ENCODE peak calls at places on chromosomes 3 and 15, in ten cellular contexts. I is A549; E is PC-9; K is uterus; X is sigmoid colon; N is naive thymus-derived CD4-positive, alpha-beta T cell; W is AG09309; J is brain microvascular endothelial cell; O is endothelial cell of umbilical vein; U is fibroblast of mammary gland. S is an unnamed sample.

GRCh38 chr3:46903341-46904302 is 26.1 kb downstream of the PTH1R start:
- DNase-seq in O (peak), E (no peak), N (no peak), I (no peak), X (peak), U (peak), K (peak), J (peak), W (no peak), S (peak)

GRCh38 chr15:49215768-49216739 is 46.0 kb downstream of the GALK2 start:
- DNase-seq in X (no peak), N (no peak), J (no peak), I (peak), O (no peak), K (no peak), E (no peak), W (no peak), U (no peak), S (no peak)

GRCh38 chr3:73453676-73454075 is 171.1 kb downstream of the PDZRN3 start:
- DNase-seq in J (no peak), K (no peak), N (no peak), U (peak), E (no peak), X (no peak), O (no peak), I (no peak), W (no peak), S (peak)

GRCh38 chr3:115072265-115073008 is 74.7 kb downstream of the ZBTB20 start:
- DNase-seq in N (no peak), X (no peak), O (peak), J (no peak), W (peak), K (no peak), E (no peak), I (no peak), U (peak), S (peak)

GRCh38 chr3:139109271-139109670 is 64.6 kb upstream of the PRR23C start:
- DNase-seq in I (no peak), J (no peak), X (no peak), E (no peak), U (no peak), O (no peak), N (peak), W (no peak), K (no peak), S (no peak)

GRCh38 chr15:60372223-60372622 is 25.6 kb downstream of the ANXA2 start:
- DNase-seq in I (peak), O (no peak), E (no peak), W (no peak), J (no peak), X (no peak), K (no peak), N (no peak), U (no peak), S (no peak)

GRCh38 chr15:63221346-63221745 is 31.9 kb downstream of the RAB8B start:
- DNase-seq in I (no peak), W (no peak), J (no peak), U (peak), N (no peak), E (peak), X (peak), K (no peak), O (peak), S (peak)

GRCh38 chr15:70576683-70577082 is 186.7 kb downstream of the UACA start:
- DNase-seq in W (no peak), U (no peak), K (no peak), J (no peak), E (no peak), I (no peak), X (no peak), O (no peak), N (no peak), S (no peak)

GRCh38 chr3:59595830-59596229 is 546.0 kb upstream of the CFAP20DC start:
- DNase-seq in N (no peak), K (no peak), I (no peak), E (no peak), W (no peak), J (no peak), X (no peak), U (no peak), O (no peak), S (no peak)

GRCh38 chr3:176795897-176796296 is 401.4 kb downstream of the TBL1XR1 start:
- DNase-seq in N (no peak), U (no peak), E (no peak), K (no peak), O (peak), W (no peak), J (no peak), I (no peak), X (no peak), S (no peak)

GRCh38 chr3:35639251-35640185 is at the start of gene ARPP21:
- DNase-seq in W (no peak), E (no peak), X (peak), K (no peak), N (no peak), O (peak), J (peak), U (peak), I (peak), S (peak)

GRCh38 chr3:51977449-51978142 is 2.7 kb downstream of the ABHD14A start:
- DNase-seq in J (no peak), K (no peak), U (no peak), N (no peak), I (no peak), E (peak), W (no peak), X (no peak), O (no peak), S (no peak)

GRCh38 chr3:134373278-134373941 is 837 bp downstream of the AMOTL2 start:
- DNase-seq in X (peak), I (peak), J (peak), W (peak), O (peak), E (peak), N (no peak), U (peak), K (peak), S (peak)

GRCh38 chr3:134373942-134374790 is at the start of gene AMOTL2:
- DNase-seq in N (no peak), U (peak), W (peak), X (peak), O (peak), K (peak), J (peak), I (peak), E (peak), S (peak)

GRCh38 chr3:134370611-134371451 is 3.4 kb downstream of the AMOTL2 start:
- DNase-seq in E (no peak), K (no peak), O (no peak), U (no peak), W (no peak), X (peak), N (no peak), I (no peak), J (no peak), S (no peak)

GRCh38 chr3:134371542-134372324 is 2.5 kb downstream of the AMOTL2 start:
- DNase-seq in I (no peak), U (peak), N (no peak), X (peak), J (peak), K (no peak), O (peak), W (no peak), E (no peak), S (no peak)

GRCh38 chr3:134372405-134373277 is 1.6 kb downstream of the AMOTL2 start:
- DNase-seq in E (no peak), W (no peak), O (no peak), N (no peak), U (no peak), J (no peak), K (no peak), X (peak), I (no peak), S (no peak)
- H3K4me3 ChIP-seq in E (peak), W (peak), O (peak), N (no peak), U (peak), J (peak), K (peak), X (peak), I (peak), S (peak)

DNA sequence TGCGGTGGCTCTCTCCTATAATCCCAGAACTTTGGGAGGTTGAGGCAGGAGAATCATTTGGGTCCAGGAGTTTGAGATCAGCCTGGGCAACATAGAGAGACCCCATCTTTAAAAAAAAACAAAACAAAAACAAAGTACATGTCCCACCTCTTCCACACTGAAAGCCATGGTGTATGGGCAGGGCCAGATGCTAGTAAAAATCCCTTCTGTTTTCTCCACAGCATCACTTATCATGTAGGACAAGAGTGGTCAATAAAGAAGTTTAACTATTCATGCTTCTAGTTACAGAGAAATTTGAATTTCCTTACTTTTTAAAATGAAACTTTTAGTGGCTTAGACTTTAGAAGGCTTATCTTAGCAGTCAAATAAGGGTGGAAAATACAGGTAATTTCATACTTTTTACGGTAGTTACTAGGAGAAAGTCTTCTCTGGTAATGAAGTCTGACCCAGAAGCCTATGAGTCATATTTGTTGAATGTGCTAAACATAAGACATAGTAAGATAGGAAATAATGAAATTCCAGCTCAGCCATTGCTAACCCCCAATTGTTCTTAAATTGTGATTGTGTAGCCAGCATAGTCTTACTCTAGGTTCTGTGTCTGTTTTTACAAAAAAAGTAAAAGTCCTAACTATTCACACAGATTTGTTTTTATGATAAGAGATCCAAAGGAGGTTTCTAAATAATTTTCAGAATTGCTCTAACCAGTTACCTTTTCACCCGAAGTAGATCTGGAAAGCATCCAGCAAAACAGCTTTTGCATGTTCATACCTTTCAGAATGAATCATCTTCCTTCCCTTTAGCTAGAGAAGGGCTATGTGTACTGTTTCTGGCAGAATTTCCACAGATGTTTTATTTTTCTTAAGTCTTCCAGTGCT is 16.4 kb upstream of the ZNF609 start:
- DNase-seq in O (peak), K (no peak), N (no peak), X (peak), I (peak), W (peak), E (peak), J (peak), U (peak), S (peak)
- H3K4me3 ChIP-seq in O (peak), K (no peak), N (no peak), X (no peak), I (no peak), W (no peak), E (peak), J (no peak), U (no peak), S (peak)

DNA sequence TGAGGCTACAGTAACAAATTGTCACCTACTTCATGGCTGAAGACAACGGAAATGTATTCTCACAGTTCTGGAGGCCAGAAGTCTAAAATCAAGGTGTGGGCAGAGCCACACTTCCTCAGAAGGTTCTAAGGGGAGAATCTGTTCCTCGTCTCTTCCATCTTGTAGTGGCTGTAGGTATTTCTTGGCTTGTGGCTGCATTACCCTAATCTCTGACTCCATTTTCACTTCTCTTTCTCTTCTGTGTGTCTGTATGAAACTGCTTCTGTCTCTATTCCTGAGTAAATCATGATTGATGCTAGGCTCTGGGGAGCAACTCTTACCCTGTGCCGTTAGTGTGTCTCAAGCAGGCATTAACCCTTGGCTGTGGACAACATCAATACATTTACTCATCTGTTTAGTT is 164.7 kb downstream of the SQOR start:
- DNase-seq in E (no peak), O (no peak), I (no peak), W (no peak), K (no peak), U (no peak), N (no peak), X (no peak), J (no peak), S (no peak)
- H3K4me3 ChIP-seq in E (no peak), O (no peak), I (no peak), W (no peak), K (no peak), U (no peak), N (no peak), X (no peak), J (no peak), S (no peak)

GRCh38 chr15:52745326-52746161 is 44.6 kb downstream of the ONECUT1 start:
- DNase-seq in I (no peak), K (no peak), E (no peak), N (no peak), W (no peak), J (no peak), O (no peak), X (no peak), U (no peak), S (no peak)

GRCh38 chr15:52749250-52749649 is 40.9 kb downstream of the ONECUT1 start:
- DNase-seq in E (no peak), K (no peak), I (no peak), U (no peak), X (no peak), N (no peak), J (no peak), O (no peak), W (no peak), S (no peak)

GRCh38 chr15:52746162-52746721 is 43.9 kb downstream of the ONECUT1 start:
- DNase-seq in N (no peak), X (no peak), K (no peak), U (no peak), I (no peak), E (no peak), O (no peak), W (no peak), J (no peak), S (no peak)

GRCh38 chr15:52751522-52751921 is 38.6 kb downstream of the ONECUT1 start:
- DNase-seq in K (no peak), U (no peak), X (no peak), E (no peak), W (no peak), I (no peak), O (no peak), J (no peak), N (no peak), S (no peak)
- H3K4me3 ChIP-seq in K (no peak), U (no peak), X (no peak), E (no peak), W (no peak), I (no peak), O (no peak), J (no peak), N (no peak), S (no peak)

GRCh38 chr3:4492240-4493007 is 724 bp upstream of the ITPR1 start:
- DNase-seq in I (peak), O (peak), K (peak), J (peak), E (peak), X (peak), N (peak), W (peak), U (peak), S (peak)
- H3K4me3 ChIP-seq in I (peak), O (peak), K (peak), J (peak), E (peak), X (peak), N (peak), W (peak), U (peak), S (peak)

GRCh38 chr15:40339621-40339945 is 1.2 kb downstream of the CCDC9B start:
- DNase-seq in W (no peak), K (no peak), J (no peak), O (no peak), X (no peak), E (no peak), N (no peak), I (peak), U (no peak), S (no peak)

GRCh38 chr15:40338041-40338657 is 2.6 kb downstream of the CCDC9B start:
- DNase-seq in X (peak), I (peak), J (peak), N (peak), E (peak), W (no peak), U (peak), K (peak), O (peak), S (peak)

GRCh38 chr15:40338921-40339620 is 1.7 kb downstream of the CCDC9B start:
- DNase-seq in X (peak), E (peak), W (peak), K (peak), U (peak), N (no peak), I (peak), O (peak), J (peak), S (peak)

GRCh38 chr15:40336129-40337122 is 4.3 kb downstream of the CCDC9B start:
- DNase-seq in I (no peak), E (no peak), W (no peak), X (no peak), N (no peak), U (no peak), K (no peak), O (no peak), J (no peak), S (no peak)

GRCh38 chr15:40337597-40337996 is 3.1 kb downstream of the CCDC9B start:
- DNase-seq in N (no peak), J (no peak), E (no peak), W (no peak), I (no peak), X (peak), U (no peak), O (no peak), K (peak), S (no peak)
- H3K4me3 ChIP-seq in N (no peak), J (no peak), E (peak), W (no peak), I (no peak), X (peak), U (no peak), O (no peak), K (no peak), S (no peak)

GRCh38 chr15:76056931-76057330 is 2.9 kb upstream of the TMEM266 start:
- DNase-seq in I (no peak), W (no peak), X (no peak), E (peak), K (no peak), U (no peak), J (no peak), O (no peak), N (no peak), S (no peak)
- H3K4me3 ChIP-seq in I (no peak), W (no peak), X (no peak), E (peak), K (no peak), U (no peak), J (no peak), O (no peak), N (no peak), S (no peak)

GRCh38 chr3:48428088-48428862 is 1.6 kb downstream of the PLXNB1 start:
- DNase-seq in I (peak), W (no peak), N (no peak), K (no peak), O (no peak), J (no peak), U (no peak), X (peak), E (no peak), S (no peak)

GRCh38 chr3:48427630-48427962 is 2.3 kb downstream of the PLXNB1 start:
- DNase-seq in W (no peak), X (no peak), J (no peak), E (no peak), N (no peak), U (no peak), O (no peak), K (no peak), I (no peak), S (no peak)

GRCh38 chr3:48425281-48425812 is 4.5 kb downstream of the PLXNB1 start:
- DNase-seq in O (no peak), I (no peak), U (no peak), J (no peak), N (no peak), E (no peak), K (peak), W (no peak), X (peak), S (no peak)

GRCh38 chr3:48426401-48426909 is 3.4 kb downstream of the PLXNB1 start:
- DNase-seq in X (peak), W (no peak), I (no peak), N (no peak), K (no peak), O (no peak), J (no peak), E (no peak), U (no peak), S (no peak)

DNA sequence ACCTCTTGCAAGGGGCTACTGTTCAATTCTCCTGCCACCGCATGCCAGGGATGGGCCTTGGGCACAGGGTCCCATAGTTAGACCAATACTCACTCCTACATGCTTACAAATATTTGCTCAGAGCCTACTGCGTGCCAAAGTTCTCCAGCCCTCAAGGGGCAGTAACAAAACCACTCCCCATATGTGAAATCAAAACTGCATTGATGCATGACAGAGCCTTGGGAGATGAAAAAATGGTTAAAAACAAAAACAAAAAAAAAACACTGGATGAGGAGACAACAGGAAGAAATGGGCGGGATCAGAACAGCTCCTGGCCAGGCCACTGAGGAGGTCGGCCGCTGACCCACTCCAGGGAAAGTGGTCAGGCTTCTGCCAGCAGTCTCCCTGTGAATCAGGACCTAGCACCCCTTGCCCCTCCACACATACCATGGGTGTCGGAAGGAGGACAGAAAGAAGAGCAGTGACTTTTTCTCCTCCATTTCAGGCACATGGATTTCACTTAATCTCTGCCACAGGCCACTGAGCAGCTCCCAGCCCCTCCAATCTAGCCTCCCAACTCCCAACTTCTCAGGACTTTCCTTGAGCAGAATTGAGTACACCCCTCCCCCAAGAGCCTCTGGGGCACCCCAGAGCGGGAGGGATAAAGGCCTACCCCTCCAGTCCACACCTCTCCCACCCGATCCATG is 2.8 kb downstream of the PLXNB1 start:
- DNase-seq in I (no peak), W (no peak), K (no peak), U (no peak), J (no peak), N (no peak), E (no peak), X (no peak), O (no peak), S (no peak)
- H3K4me3 ChIP-seq in I (no peak), W (no peak), K (peak), U (no peak), J (peak), N (no peak), E (no peak), X (peak), O (no peak), S (no peak)

DNA sequence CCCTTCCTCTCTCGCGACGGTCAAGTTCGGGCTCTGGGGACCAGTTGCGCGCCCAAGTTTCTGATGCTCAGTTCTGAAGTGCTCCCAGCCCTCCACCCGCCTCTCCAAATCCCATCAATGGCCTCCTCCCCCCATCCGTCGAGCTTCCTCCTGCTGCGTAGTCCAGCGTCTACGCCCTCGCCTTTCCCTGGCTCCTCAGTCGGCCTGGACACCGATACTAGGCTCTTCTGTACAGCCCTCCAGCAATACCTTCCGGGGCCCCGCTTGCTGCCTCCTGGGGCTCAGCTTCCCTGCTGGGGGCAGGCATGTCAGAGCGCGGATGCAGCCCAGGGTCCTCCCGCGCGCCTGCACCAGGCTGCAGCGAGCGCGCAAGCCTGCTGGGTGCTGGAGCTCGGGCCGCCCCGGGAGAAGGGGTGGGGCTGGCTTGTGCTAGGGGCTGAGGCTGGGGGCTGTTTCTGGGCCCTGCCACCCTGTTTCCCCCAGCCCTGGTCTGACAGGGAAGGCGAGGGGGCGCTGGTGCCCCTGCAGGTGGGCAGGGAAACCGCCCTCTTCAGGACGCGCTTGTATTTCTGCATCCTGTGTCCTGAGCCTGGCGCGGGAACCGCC is 353.3 kb upstream of the SUCLG2 start:
- DNase-seq in K (no peak), X (no peak), W (no peak), N (peak), I (no peak), J (no peak), E (no peak), O (no peak), U (no peak), S (no peak)
- H3K4me3 ChIP-seq in K (no peak), X (peak), W (no peak), N (peak), I (no peak), J (peak), E (no peak), O (no peak), U (no peak), S (no peak)

GRCh38 chr15:47439146-47439869 is 278.0 kb upstream of the SEMA6D start:
- DNase-seq in U (no peak), K (no peak), W (no peak), O (peak), N (no peak), J (peak), X (no peak), I (no peak), E (no peak), S (peak)
- H3K4me3 ChIP-seq in U (no peak), K (no peak), W (no peak), O (no peak), N (no peak), J (no peak), X (no peak), I (no peak), E (no peak), S (no peak)